ENCODE peak calls at places on chromosome 4, in eight cellular contexts. O is Calu3, E is endothelial cell, I is neural progenitor cell, F is WTC11, R is right lobe of liver, V is AG10803, T is GM20000. J is an unnamed sample.

GRCh38 chr4:183728223-183729068 is 69.4 kb downstream of the TRAPPC11 start:
- DNase-seq in O (no peak), E (no peak), I (no peak), F (no peak), R (no peak), V (no peak), T (no peak), J (no peak)

GRCh38 chr4:189202869-189203271 is 737.8 kb upstream of the FRG1 start:
- DNase-seq in O (no peak), E (no peak), I (no peak), F (no peak), R (no peak), V (peak; percentile 46), T (no peak), J (no peak)

GRCh38 chr4:6917445-6918241 is 8.0 kb downstream of the TBC1D14 start:
- DNase-seq in O (peak; percentile 76), E (peak; percentile 36), I (peak; percentile 62), F (peak; percentile 69), R (peak; percentile 81), V (no peak), T (peak; percentile 70), J (no peak)

GRCh38 chr4:184807797-184808718 is 17.7 kb downstream of the ACSL1 start:
- DNase-seq in O (no peak), E (no peak), I (peak; percentile 95), F (peak; percentile 62), R (no peak), V (peak; percentile 54), T (no peak), J (no peak)

GRCh38 chr4:88738714-88739366 is 41.2 kb upstream of the NAP1L5 start:
- DNase-seq in O (no peak), E (no peak), I (no peak), F (peak; percentile 30), R (no peak), V (no peak), T (no peak), J (no peak)

GRCh38 chr4:15955670-15956069 is 7.3 kb downstream of the FGFBP2 start:
- DNase-seq in O (peak; percentile 13), E (no peak), I (no peak), F (no peak), R (no peak), V (no peak), T (no peak), J (no peak)

GRCh38 chr4:124321370-124321769 is 391.2 kb downstream of the ANKRD50 start:
- DNase-seq in O (peak; percentile 6), E (no peak), I (peak; percentile 17), F (peak; percentile 12), R (no peak), V (no peak), T (no peak), J (no peak)

GRCh38 chr4:157804986-157805385 is 367.8 kb downstream of the GASK1B start:
- DNase-seq in O (no peak), E (no peak), I (peak; percentile 33), F (no peak), R (no peak), V (no peak), T (no peak), J (no peak)

GRCh38 chr4:42625366-42625765 is 31.5 kb downstream of the ATP8A1 start:
- DNase-seq in O (no peak), E (no peak), I (no peak), F (no peak), R (no peak), V (no peak), T (no peak), J (no peak)

GRCh38 chr4:148795156-148795864 is 353.1 kb upstream of the NR3C2 start:
- DNase-seq in O (peak; percentile 66), E (no peak), I (peak; percentile 26), F (peak; percentile 17), R (no peak), V (no peak), T (no peak), J (no peak)

GRCh38 chr4:88858752-88859151 is 161.1 kb upstream of the NAP1L5 start:
- DNase-seq in O (no peak), E (no peak), I (no peak), F (no peak), R (no peak), V (no peak), T (peak; percentile 50), J (no peak)

GRCh38 chr4:141356936-141357335 is 136.2 kb downstream of the ZNF330 start:
- DNase-seq in O (no peak), E (no peak), I (no peak), F (no peak), R (no peak), V (no peak), T (no peak), J (no peak)

GRCh38 chr4:86564795-86565194 is 29.3 kb upstream of the PTPN13 start:
- DNase-seq in O (no peak), E (no peak), I (no peak), F (no peak), R (no peak), V (peak; percentile 9), T (no peak), J (no peak)
- TF ChIP-seq CTCF in O (no peak), E (no peak), I (no peak), F (no peak), R (no peak), V (no peak), T (no peak), J (no peak)

DNA sequence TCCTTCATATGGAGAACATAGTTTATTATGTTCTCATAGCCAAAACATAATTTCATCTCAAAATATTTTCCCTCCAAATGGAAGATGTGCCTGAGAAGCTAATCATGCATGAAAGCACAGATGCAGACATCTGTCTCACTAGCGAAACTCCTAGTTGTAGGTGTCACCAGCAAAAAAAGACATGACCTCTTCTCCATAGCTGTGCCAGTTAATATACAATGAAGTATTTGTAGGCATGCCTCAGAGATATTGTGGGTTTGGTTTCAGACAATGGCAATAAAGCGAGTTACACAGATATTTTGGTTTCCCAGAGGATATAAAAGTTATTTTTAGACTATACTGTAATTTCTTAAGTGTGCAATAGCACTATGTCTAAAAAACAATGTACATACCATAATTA is 47.1 kb downstream of the PDE5A start:
- DNase-seq in O (no peak), E (no peak), I (no peak), F (no peak), R (no peak), V (no peak), T (no peak), J (no peak)
- TF ChIP-seq CTCF in O (no peak), E (no peak), I (no peak), F (no peak), R (no peak), V (no peak), T (no peak), J (no peak)

DNA sequence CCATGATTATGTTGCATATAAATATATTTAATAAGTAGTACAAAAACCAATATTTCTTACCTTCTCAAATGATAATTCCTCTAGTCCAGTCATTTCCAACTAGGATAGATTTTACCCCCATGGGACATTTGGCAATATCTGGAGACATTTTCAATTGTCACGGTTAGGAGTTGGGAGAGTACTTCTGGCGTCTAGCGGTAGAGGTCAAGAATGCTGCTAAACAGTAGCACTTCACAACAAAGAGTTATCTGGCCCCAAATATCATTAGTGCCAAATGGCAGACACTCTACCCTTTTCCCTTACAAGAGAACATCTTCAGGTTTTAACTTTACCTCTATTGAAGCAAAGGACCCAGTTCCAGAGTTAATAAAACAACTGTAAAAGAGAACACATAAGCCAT is 168.1 kb downstream of the FAT4 start:
- DNase-seq in O (no peak), E (no peak), I (no peak), F (no peak), R (no peak), V (no peak), T (no peak), J (no peak)
- TF ChIP-seq CTCF in O (no peak), E (no peak), I (no peak), F (no peak), R (no peak), V (no peak), T (no peak), J (no peak)

DNA sequence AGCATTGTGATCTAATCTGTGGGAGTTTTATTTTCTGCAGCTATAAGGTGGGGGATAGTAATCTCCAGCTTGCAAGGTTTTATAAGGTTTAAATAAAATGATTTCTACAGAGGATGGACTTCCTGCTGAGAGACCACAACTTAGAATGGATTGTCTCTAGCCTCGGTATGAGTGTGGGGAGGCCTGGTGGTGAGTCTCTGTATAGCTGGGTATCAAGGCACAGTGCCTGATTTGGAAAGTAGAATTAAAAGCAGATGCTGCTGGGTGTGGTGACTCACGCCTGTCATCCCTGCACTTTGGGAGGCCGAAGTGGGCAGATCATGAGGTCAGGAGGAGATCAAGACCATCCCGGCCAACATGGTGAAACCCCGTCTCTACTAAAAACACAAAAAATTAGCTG is 162.0 kb upstream of the GATB start:
- DNase-seq in O (no peak), E (no peak), I (no peak), F (no peak), R (no peak), V (peak; percentile 3), T (no peak), J (no peak)
- TF ChIP-seq CTCF in O (no peak), E (no peak), I (no peak), F (no peak), R (no peak), V (no peak), T (no peak), J (no peak)

DNA sequence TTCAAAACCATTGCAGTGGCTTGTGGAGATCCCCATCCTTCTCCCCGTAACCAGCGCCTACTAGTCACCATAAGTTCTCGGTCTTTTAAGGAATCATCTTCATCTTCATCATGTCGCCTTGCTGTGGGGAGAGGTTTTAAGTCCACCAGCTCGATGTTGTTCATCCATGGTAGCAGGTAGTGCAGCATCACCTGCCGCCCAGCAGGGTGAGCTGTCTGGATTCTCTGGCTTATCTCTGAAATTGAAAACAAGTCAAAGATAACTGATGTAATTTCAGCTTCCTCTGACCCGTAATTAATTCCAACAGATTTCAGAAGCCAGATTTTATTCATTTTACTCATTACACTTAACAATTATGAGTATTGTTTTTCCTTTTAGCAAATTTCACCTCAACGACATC is 67.4 kb downstream of the ZAR1 start:
- DNase-seq in O (no peak), E (no peak), I (no peak), F (peak; percentile 20), R (no peak), V (no peak), T (no peak), J (no peak)
- TF ChIP-seq CTCF in O (no peak), E (peak; percentile 23), I (peak; percentile 43), F (peak; percentile 21), R (no peak), V (peak; percentile 11), T (no peak), J (no peak)

DNA sequence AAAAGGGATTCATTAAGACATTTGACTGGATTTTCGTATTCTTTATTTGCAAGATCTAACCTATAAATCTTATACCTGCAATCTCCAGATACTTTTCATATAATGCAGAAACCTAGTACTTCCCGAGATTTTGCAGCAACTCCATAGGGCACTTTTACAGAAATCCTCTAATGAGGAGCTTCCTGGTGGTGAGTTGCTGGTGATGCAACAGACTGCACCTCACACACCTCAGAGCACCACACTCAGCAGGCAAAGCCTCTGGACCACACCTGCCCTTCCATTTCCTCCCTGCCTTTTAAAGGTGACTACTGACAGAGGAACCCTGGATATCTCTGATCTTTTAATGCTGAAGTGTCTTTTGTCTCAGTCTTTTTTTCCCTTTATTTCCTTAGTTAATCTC is 289.4 kb downstream of the TRAM1L1 start:
- DNase-seq in O (no peak), E (no peak), I (peak; percentile 5), F (peak; percentile 29), R (no peak), V (no peak), T (no peak), J (no peak)
- TF ChIP-seq CTCF in O (no peak), E (peak; percentile 23), I (peak; percentile 23), F (no peak), R (no peak), V (no peak), T (no peak), J (no peak)